ENCODE peak calls at places on chromosomes 12 and 14, in five cellular contexts. Z, P, X, L and B are unnamed samples.

GRCh38 chr14:85279407-85279806 is 250.5 kb upstream of the FLRT2 start:
- DNase-seq in Z (no peak), P (no peak), X (no peak), L (no peak), B (no peak)

GRCh38 chr14:81400202-81400678 is at the start of gene STON2:
- DNase-seq in Z (no peak), P (peak; percentile 96), X (no peak), L (peak; percentile 98), B (peak; percentile 70)

GRCh38 chr12:6834254-6834653 is 6.0 kb downstream of the P3H3 start:
- DNase-seq in Z (no peak), P (no peak), X (no peak), L (no peak), B (no peak)

GRCh38 chr14:105937253-105938054 is 411.1 kb downstream of the TMEM121 start:
- DNase-seq in Z (no peak), P (no peak), X (no peak), L (no peak), B (no peak)

GRCh38 chr14:104787736-104788532 is 7.6 kb downstream of the AKT1 start:
- DNase-seq in Z (no peak), P (no peak), X (no peak), L (no peak), B (no peak)

GRCh38 chr12:86551146-86551571 is 295.0 kb upstream of the MGAT4C start:
- DNase-seq in Z (peak; percentile 96), P (peak; percentile 0), X (peak; percentile 90), L (no peak), B (peak; percentile 82)

GRCh38 chr14:54291491-54292191 is 105.2 kb upstream of the CDKN3 start:
- DNase-seq in Z (no peak), P (no peak), X (no peak), L (no peak), B (peak; percentile 18)

GRCh38 chr12:122668268-122668667 is 34.9 kb downstream of the HCAR2 start:
- DNase-seq in Z (no peak), P (no peak), X (no peak), L (no peak), B (no peak)

GRCh38 chr12:24905431-24905830 is 43.5 kb downstream of the BCAT1 start:
- DNase-seq in Z (no peak), P (peak; percentile 60), X (no peak), L (no peak), B (no peak)

GRCh38 chr12:83979785-83980184 is 932.8 kb downstream of the SLC6A15 start:
- DNase-seq in Z (no peak), P (no peak), X (no peak), L (peak; percentile 94), B (no peak)

GRCh38 chr12:12901158-12901791 is 9.9 kb downstream of the GPRC5A start:
- DNase-seq in Z (peak; percentile 87), P (peak; percentile 99), X (peak; percentile 86), L (peak; percentile 80), B (peak; percentile 92)

GRCh38 chr14:89027097-89027740 is 202.8 kb downstream of the TTC8 start:
- DNase-seq in Z (peak; percentile 71), P (peak; percentile 28), X (no peak), L (peak; percentile 67), B (peak; percentile 56)

GRCh38 chr14:104107101-104107581 is 21.6 kb downstream of the ASPG start:
- DNase-seq in Z (peak; percentile 31), P (no peak), X (no peak), L (no peak), B (no peak)

GRCh38 chr12:19971396-19971802 is 396.9 kb upstream of the PDE3A start:
- DNase-seq in Z (no peak), P (peak; percentile 64), X (no peak), L (no peak), B (peak; percentile 41)

GRCh38 chr14:94646481-94646880 is 34.3 kb downstream of the SERPINA3 start:
- DNase-seq in Z (no peak), P (peak; percentile 87), X (no peak), L (no peak), B (peak; percentile 76)

GRCh38 chr14:72472845-72473244 is 421.1 kb downstream of the DPF3 start:
- DNase-seq in Z (no peak), P (no peak), X (no peak), L (peak; percentile 45), B (peak; percentile 8)
- TF ChIP-seq CTCF in Z (no peak), P (no peak), X (no peak), L (peak; percentile 60), B (no peak)

GRCh38 chr14:56129092-56129491 is 10.9 kb downstream of the PELI2 start:
- DNase-seq in Z (no peak), P (no peak), X (no peak), L (no peak), B (no peak)
- TF ChIP-seq CTCF in Z (no peak), P (no peak), X (no peak), L (no peak), B (no peak)

GRCh38 chr12:126347421-126347820 is 1282.2 kb downstream of the AACS start:
- DNase-seq in Z (no peak), P (no peak), X (no peak), L (no peak), B (no peak)
- TF ChIP-seq CTCF in Z (no peak), P (no peak), X (no peak), L (peak; percentile 42), B (peak; percentile 5)

DNA sequence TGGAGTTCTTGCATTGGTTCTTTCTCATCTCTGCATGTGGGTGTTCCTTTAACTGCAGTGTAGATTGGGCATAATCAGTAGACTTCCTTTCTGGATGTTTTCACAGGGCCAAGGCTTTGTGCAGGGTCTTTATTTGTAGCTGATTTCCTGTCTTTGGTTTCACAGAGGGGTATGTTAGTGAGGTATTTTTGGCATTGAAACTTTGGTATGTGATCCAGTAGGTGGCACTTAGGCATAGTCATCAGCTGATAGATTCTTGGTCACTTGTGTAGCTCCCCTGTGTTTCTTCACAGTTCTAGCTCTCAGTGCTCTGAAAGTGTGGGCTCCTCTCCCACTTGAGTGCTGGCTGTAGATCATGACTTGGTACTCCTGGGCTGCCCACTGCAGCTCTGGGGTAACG is 52.7 kb upstream of the LMO3 start:
- DNase-seq in Z (no peak), P (no peak), X (no peak), L (no peak), B (no peak)
- TF ChIP-seq CTCF in Z (no peak), P (no peak), X (no peak), L (no peak), B (no peak)

GRCh38 chr12:68876471-68876870 is 56.5 kb downstream of the CPM start:
- DNase-seq in Z (no peak), P (no peak), X (no peak), L (no peak), B (peak; percentile 32)
- TF ChIP-seq CTCF in Z (no peak), P (no peak), X (no peak), L (no peak), B (no peak)

DNA sequence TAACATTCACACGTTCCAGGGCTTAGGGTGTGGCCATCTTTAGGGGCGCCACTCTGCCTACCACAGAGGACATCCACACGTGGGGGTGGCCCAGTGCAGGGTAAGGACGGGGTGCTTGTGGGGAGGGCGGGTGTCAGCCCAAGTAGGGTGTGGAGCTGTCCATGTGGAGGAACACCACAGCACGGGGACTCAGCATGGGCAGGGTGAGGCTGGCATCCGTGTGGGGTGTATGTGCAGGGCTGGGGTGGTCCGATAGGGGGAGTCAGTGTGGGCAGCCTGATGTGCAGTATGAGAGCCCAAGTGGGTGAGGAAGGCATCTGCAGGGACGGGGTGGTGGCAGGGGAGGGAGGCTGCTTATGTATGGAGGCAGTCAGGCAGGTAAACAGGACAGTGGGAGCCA is 17.7 kb downstream of the PSMC1 start:
- DNase-seq in Z (no peak), P (no peak), X (no peak), L (no peak), B (no peak)
- TF ChIP-seq CTCF in Z (no peak), P (peak; percentile 10), X (no peak), L (no peak), B (peak; percentile 15)

DNA sequence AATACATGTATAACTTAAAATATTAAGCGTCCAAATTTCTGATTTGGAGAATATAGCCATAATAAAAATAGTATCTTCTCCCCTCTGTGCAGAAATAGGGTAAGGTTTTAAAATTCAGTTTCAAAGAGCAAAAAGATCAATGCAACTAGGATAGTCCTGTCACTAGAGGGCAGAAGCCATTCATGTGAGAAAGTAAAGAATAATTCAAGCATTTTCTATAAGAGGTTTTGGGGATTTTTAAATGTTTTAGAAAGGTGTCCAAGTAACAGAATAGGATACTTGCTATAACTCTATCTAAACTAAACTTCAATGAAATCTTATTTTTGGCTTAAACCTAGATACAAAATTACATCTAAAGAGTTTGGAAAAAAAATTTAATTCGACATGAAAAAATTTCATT is 50.3 kb downstream of the ADAMTS20 start:
- DNase-seq in Z (no peak), P (peak; percentile 48), X (no peak), L (peak; percentile 47), B (peak; percentile 35)
- TF ChIP-seq CTCF in Z (no peak), P (peak; percentile 63), X (no peak), L (peak; percentile 85), B (peak; percentile 42)

GRCh38 chr12:104736307-104736706 is 221.8 kb downstream of the SLC41A2 start:
- DNase-seq in Z (no peak), P (peak; percentile 91), X (no peak), L (no peak), B (peak; percentile 89)
- TF ChIP-seq CTCF in Z (no peak), P (peak; percentile 19), X (no peak), L (no peak), B (no peak)